ENCODE peak calls at places on chromosomes 16 and 17, in five cellular contexts. Z is spleen, N is upper lobe of left lung, T is ovary, P is suprapubic skin. C is an unnamed sample.

GRCh38 chr17:50375858-50376538 is 3.0 kb downstream of the EME1 start:
- DNase-seq in Z (no peak), N (no peak), T (no peak), P (no peak), C (no peak)

GRCh38 chr16:48489376-48489775 is 104.2 kb upstream of the SIAH1 start:
- DNase-seq in Z (no peak), N (no peak), T (no peak), P (no peak), C (no peak)

GRCh38 chr16:84717484-84717883 is 17.7 kb downstream of the USP10 start:
- DNase-seq in Z (no peak), N (no peak), T (no peak), P (no peak), C (no peak)

GRCh38 chr17:4978720-4979119 is 8.8 kb downstream of the CAMTA2 start:
- DNase-seq in Z (no peak), N (no peak), T (no peak), P (no peak), C (no peak)

GRCh38 chr16:88510091-88510719 is 57.1 kb downstream of the ZFPM1 start:
- DNase-seq in Z (no peak), N (no peak), T (no peak), P (no peak), C (no peak)

GRCh38 chr17:48795444-48796162 is 21.4 kb downstream of the TTLL6 start:
- DNase-seq in Z (no peak), N (no peak), T (no peak), P (no peak), C (peak)

GRCh38 chr17:67151717-67152116 is 93.3 kb downstream of the HELZ start:
- DNase-seq in Z (no peak), N (no peak), T (no peak), P (no peak), C (no peak)

GRCh38 chr16:22161999-22162657 is at the start of gene SDR42E2:
- DNase-seq in Z (no peak), N (peak), T (no peak), P (no peak), C (no peak)

GRCh38 chr17:17151055-17151454 is 55.1 kb downstream of the PLD6 start:
- DNase-seq in Z (no peak), N (no peak), T (no peak), P (no peak), C (no peak)

GRCh38 chr16:87924041-87924851 is 12.1 kb downstream of the CA5A start:
- DNase-seq in Z (peak), N (no peak), T (no peak), P (no peak), C (peak)

GRCh38 chr17:60563743-60564142 is 36.2 kb upstream of the PPM1D start:
- DNase-seq in Z (no peak), N (no peak), T (no peak), P (no peak), C (no peak)

GRCh38 chr16:82067042-82067809 is 32.2 kb downstream of the HSD17B2 start:
- DNase-seq in Z (no peak), N (no peak), T (no peak), P (no peak), C (no peak)

GRCh38 chr16:85372627-85373372 is 240.3 kb upstream of the GSE1 start:
- DNase-seq in Z (no peak), N (peak), T (no peak), P (no peak), C (no peak)

GRCh38 chr16:68286153-68287074 is 22.1 kb downstream of the SLC7A6 start:
- DNase-seq in Z (no peak), N (no peak), T (no peak), P (no peak), C (peak)

GRCh38 chr17:68207651-68208253 is 40.1 kb upstream of the AMZ2 start:
- DNase-seq in Z (peak), N (no peak), T (no peak), P (no peak), C (peak)

GRCh38 chr17:44518032-44518431 is 14.8 kb upstream of the GPATCH8 start:
- DNase-seq in Z (no peak), N (no peak), T (no peak), P (no peak), C (no peak)

DNA sequence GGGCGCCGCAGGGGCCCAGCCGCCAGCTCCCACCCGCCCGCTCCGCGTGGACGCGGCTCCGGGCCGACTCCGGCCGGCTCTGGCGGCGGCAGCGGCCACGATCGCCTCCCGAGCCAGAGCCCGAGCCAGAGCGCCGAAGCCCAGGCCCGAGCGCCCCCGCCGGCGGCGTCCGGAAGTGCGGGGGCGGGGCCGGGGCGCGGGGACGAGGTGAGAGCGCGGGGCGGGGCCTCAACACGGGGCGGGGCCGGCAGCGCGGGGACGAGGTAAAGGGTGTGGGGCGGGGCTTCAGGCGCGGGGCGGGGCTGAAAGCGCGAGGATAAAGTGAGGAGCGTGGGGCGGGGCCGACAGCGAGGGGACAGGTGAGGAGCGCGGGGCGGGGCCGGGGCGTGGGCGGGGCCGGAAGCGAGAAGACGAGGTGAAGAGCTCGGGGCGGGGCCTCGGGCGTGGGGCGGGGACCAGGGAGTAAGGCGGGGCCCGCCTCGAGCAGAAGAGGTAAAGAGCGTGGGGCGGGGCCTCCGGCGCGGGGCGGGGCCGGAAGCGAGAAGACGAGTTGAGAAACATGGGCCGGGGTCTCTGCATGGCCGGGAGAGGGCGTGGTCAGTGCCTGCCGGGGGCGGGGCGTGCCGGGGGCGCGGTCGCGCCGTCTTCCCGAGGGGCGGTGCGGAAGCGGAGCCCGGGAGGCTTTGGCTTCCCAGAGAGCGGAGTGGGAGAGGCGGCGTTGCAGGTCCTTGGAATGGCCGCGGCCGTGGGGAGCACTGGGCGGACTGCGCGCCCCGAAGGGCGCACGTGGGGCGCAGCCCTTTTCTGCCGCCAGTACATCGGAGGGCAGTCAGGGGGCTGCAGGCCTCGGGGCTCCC is at the start of gene AXIN1:
- DNase-seq in Z (peak), N (peak), T (peak), P (peak), C (peak)
- TF ChIP-seq POLR2A in Z (no peak), N (no peak), T (peak), P (peak), C (peak)

GRCh38 chr16:1424028-1424427 is 3.5 kb upstream of the UQCC4 start:
- DNase-seq in Z (peak), N (no peak), T (no peak), P (no peak), C (no peak)

GRCh38 chr16:1422076-1422475 is 1.5 kb upstream of the UQCC4 start:
- DNase-seq in Z (no peak), N (no peak), T (no peak), P (no peak), C (no peak)

GRCh38 chr16:1416521-1416941 is 2.0 kb upstream of the UNKL start:
- DNase-seq in Z (no peak), N (no peak), T (no peak), P (no peak), C (no peak)

GRCh38 chr16:1420540-1421205 is at the start of gene UQCC4:
- DNase-seq in Z (peak), N (peak), T (peak), P (peak), C (peak)

GRCh38 chr16:1420111-1420539 is 422 bp downstream of the UQCC4 start:
- DNase-seq in Z (no peak), N (no peak), T (no peak), P (no peak), C (no peak)
- TF ChIP-seq POLR2A in Z (no peak), N (no peak), T (no peak), P (no peak), C (no peak)

GRCh38 chr16:648786-649589 is at the start of gene WDR90:
- DNase-seq in Z (peak), N (peak), T (peak), P (peak), C (peak)
- TF ChIP-seq POLR2A in Z (peak), N (no peak), T (peak), P (peak), C (peak)

GRCh38 chr17:27494192-27495091 is 38.2 kb downstream of the KSR1 start:
- DNase-seq in Z (no peak), N (peak), T (no peak), P (peak), C (no peak)
- TF ChIP-seq POLR2A in Z (no peak), N (no peak), T (no peak), P (no peak), C (peak)

DNA sequence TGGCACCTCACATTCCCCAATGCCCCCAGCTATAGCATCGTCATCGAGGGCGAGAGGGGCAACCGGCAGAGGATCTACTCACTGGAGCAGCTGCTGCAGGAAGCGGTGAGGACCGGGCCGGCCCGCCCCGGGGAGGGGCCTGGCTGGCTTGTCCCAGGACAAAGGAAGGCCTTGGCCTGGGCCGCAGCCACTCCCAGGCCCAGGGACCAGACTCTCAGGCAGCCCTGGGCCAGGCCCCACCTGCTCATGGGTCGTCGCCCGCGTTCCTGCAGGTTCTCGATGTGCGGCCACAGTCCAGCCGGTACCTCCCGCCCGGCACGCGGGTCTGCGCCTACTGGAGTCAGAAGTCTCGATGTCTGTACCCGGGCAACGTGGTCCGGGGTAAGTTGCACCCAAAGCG is 53.4 kb downstream of the ACTG1 start:
- DNase-seq in Z (peak), N (no peak), T (no peak), P (no peak), C (no peak)
- TF ChIP-seq POLR2A in Z (no peak), N (no peak), T (no peak), P (no peak), C (no peak)

DNA sequence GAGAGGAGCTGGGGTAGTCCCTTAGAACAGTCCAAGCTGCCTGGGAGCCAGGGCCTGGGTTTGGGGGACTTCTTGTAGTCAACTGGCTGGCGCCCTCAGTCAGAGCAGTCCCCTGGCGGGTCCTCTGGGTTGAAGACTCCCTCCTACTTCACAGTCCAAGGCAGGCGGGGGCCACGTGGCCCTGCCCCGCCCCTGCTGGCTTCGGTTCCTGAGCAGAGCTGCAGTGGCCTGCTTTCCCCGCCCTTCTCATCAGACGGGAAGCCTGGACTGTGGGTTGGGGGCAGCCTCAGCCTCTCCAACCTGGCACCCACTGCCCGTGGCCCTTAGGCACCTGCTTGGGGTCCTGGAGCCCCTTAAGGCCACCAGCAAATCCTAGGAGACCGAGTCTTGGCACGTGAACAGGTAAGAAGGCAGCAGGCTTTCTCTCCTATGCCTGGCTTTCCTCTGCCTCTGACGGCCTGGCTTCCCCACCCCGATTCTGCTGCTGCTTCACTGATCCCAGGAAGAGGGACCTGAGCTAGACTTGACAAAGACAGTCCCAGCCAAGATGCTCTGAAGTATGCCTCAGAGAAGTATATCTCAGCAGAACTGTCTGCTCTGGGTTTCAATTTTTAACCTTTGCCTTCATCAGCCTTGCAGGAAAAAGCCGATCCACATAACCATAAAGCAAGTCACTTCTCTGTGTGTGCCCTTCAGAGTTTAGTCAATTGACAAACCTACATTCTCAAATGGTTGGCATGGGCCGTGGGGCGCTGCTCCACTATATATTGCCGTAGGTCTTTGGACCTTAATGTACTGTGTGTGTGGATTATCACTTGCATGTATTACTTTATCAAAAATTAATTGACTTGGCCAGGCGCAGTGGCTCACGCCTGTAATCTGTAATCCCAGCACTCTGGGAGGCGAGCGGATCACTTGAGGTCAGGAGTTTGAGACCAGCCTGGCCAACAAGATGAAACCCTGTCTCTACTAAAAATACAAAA is 56.3 kb downstream of the SF3B3 start:
- DNase-seq in Z (peak), N (peak), T (peak), P (no peak), C (peak)
- TF ChIP-seq POLR2A in Z (no peak), N (no peak), T (no peak), P (no peak), C (no peak)